ENCODE peak calls at places on chromosomes 13 and 19, in eight cellular contexts. B is germinal center, J is HL-60, N is AG09309, A is left cardiac atrium, V is fibroblast of villous mesenchyme, Q is AG04450, R is neural progenitor cell. M is an unnamed sample.

GRCh38 chr19:10888421-10888866 is 17.1 kb downstream of the CARM1 start:
- DNase-seq in R (peak), Q (no peak), J (no peak), V (no peak), B (peak), A (no peak), N (no peak), M (peak)

GRCh38 chr19:53467138-53467502 is 413 bp upstream of the ZNF813 start:
- DNase-seq in A (peak), V (no peak), B (peak), J (no peak), Q (no peak), R (no peak), N (no peak), M (no peak)

GRCh38 chr19:38555200-38555599 is 62.6 kb downstream of the MAP4K1 start:
- DNase-seq in A (no peak), J (no peak), R (no peak), V (no peak), Q (no peak), B (no peak), N (no peak), M (no peak)

GRCh38 chr13:20938302-20938701 is 35.8 kb upstream of the XPO4 start:
- DNase-seq in Q (no peak), N (no peak), V (no peak), R (no peak), J (no peak), A (no peak), B (no peak), M (no peak)

GRCh38 chr19:37988758-37989635 is 82.0 kb downstream of the SIPA1L3 start:
- DNase-seq in V (peak), A (no peak), B (no peak), Q (no peak), N (no peak), J (peak), R (peak), M (no peak)

GRCh38 chr19:17686592-17687042 is 1.5 kb downstream of the UNC13A start:
- DNase-seq in N (no peak), V (no peak), Q (no peak), R (peak), A (peak), B (no peak), J (no peak), M (no peak)

GRCh38 chr13:82681535-82681934 is 1200.7 kb downstream of the SLITRK1 start:
- DNase-seq in R (no peak), V (no peak), J (no peak), B (no peak), A (no peak), N (no peak), Q (no peak), M (no peak)

GRCh38 chr13:47555235-47555634 is 445.8 kb downstream of the SUCLA2 start:
- DNase-seq in J (no peak), Q (no peak), B (no peak), V (no peak), N (no peak), R (no peak), A (no peak), M (no peak)

GRCh38 chr19:10580979-10581631 is 6.0 kb downstream of the AP1M2 start:
- DNase-seq in B (peak), A (peak), Q (peak), R (peak), V (peak), N (peak), J (peak), M (peak)

GRCh38 chr13:23966691-23967615 is 69.7 kb upstream of the C1QTNF9B start:
- DNase-seq in N (no peak), R (no peak), A (no peak), Q (no peak), J (no peak), B (no peak), V (peak), M (peak)

GRCh38 chr13:33932765-33933406 is 114.9 kb downstream of the RFC3 start:
- DNase-seq in V (no peak), Q (no peak), J (no peak), N (no peak), A (no peak), B (no peak), R (no peak), M (no peak)

GRCh38 chr13:97945792-97946419 is 7.6 kb upstream of the IPO5 start:
- DNase-seq in R (no peak), J (no peak), Q (no peak), A (no peak), B (no peak), N (no peak), V (no peak), M (no peak)

GRCh38 chr13:46296920-46297319 is 85.2 kb downstream of the LRRC63 start:
- DNase-seq in A (no peak), Q (peak), J (no peak), V (peak), R (no peak), B (no peak), N (peak), M (no peak)

GRCh38 chr19:40348961-40349507 is 539 bp downstream of the PLD3 start:
- DNase-seq in N (peak), J (no peak), Q (no peak), A (no peak), B (no peak), V (peak), R (peak), M (no peak)

GRCh38 chr19:8526345-8527062 is 12.5 kb upstream of the ZNF414 start:
- DNase-seq in V (peak), J (no peak), A (peak), B (no peak), R (peak), N (no peak), Q (peak), M (peak)

GRCh38 chr13:108961542-108962125 is 332.2 kb downstream of the MYO16 start:
- DNase-seq in R (peak), V (peak), J (peak), A (no peak), Q (no peak), B (peak), N (peak), M (peak)

GRCh38 chr13:26440111-26440510 is 117.4 kb upstream of the WASF3 start:
- DNase-seq in V (no peak), J (no peak), A (no peak), R (no peak), B (no peak), N (no peak), Q (no peak), M (no peak)

GRCh38 chr13:40732658-40733057 is 38.3 kb downstream of the MRPS31 start:
- DNase-seq in R (no peak), V (peak), A (no peak), Q (no peak), J (no peak), B (no peak), N (no peak), M (no peak)

M was measured in GM10248.